ENCODE peak calls at places on chromosomes 13 and 19, in four cellular contexts. One of them, this sample, is unnamed. For H3K9me3, the result is how much of the 10 kb centered on the place peaks cover.

GRCh38 chr19:47618771-47619170 is 9.8 kb downstream of the BICRA start:
- DNase-seq in keratinocyte: no peak
- DNase-seq in fibroblast of lung: peak
- DNase-seq in BE2C: no peak
- DNase-seq in this sample: no peak

GRCh38 chr13:100721885-100722512 is 47.4 kb upstream of the TMTC4 start:
- DNase-seq in keratinocyte: no peak
- DNase-seq in fibroblast of lung: peak
- DNase-seq in BE2C: peak
- DNase-seq in this sample: peak

GRCh38 chr13:98941118-98941517 is 36.7 kb downstream of the DOCK9 start:
- DNase-seq in keratinocyte: no peak
- DNase-seq in fibroblast of lung: no peak
- DNase-seq in BE2C: no peak
- DNase-seq in this sample: no peak

GRCh38 chr19:19185853-19186728 is 5.9 kb downstream of the BORCS8 start:
- DNase-seq in keratinocyte: no peak
- DNase-seq in fibroblast of lung: peak
- DNase-seq in BE2C: peak
- DNase-seq in this sample: peak

GRCh38 chr13:42617262-42617661 is 43.3 kb downstream of the TNFSF11 start:
- DNase-seq in keratinocyte: no peak
- DNase-seq in fibroblast of lung: no peak
- DNase-seq in BE2C: no peak
- DNase-seq in this sample: no peak

GRCh38 chr19:5618591-5618990 is 4.0 kb downstream of the SAFB2 start:
- DNase-seq in keratinocyte: no peak
- DNase-seq in fibroblast of lung: no peak
- DNase-seq in BE2C: no peak
- DNase-seq in this sample: no peak

GRCh38 chr13:29301027-29301426 is 294.5 kb downstream of the SLC7A1 start:
- DNase-seq in keratinocyte: no peak
- DNase-seq in fibroblast of lung: no peak
- DNase-seq in BE2C: no peak
- DNase-seq in this sample: no peak

GRCh38 chr13:63737418-63737817 is 2321.8 kb upstream of the PCDH20 start:
- DNase-seq in keratinocyte: no peak
- DNase-seq in fibroblast of lung: no peak
- DNase-seq in BE2C: no peak
- DNase-seq in this sample: no peak

GRCh38 chr13:19713186-19713965 is 69.4 kb downstream of the PSPC1 start:
- DNase-seq in keratinocyte: no peak
- DNase-seq in fibroblast of lung: peak
- DNase-seq in BE2C: no peak
- DNase-seq in this sample: no peak

GRCh38 chr19:49681830-49682229 is 4.8 kb downstream of the PRMT1 start:
- DNase-seq in keratinocyte: no peak
- DNase-seq in fibroblast of lung: no peak
- DNase-seq in BE2C: no peak
- DNase-seq in this sample: no peak

GRCh38 chr19:38658462-38659306 is 11.2 kb downstream of the ACTN4 start:
- DNase-seq in keratinocyte: peak
- DNase-seq in fibroblast of lung: peak
- DNase-seq in BE2C: no peak
- DNase-seq in this sample: no peak

GRCh38 chr13:95924389-95924994 is 128.7 kb downstream of the UGGT2 start:
- DNase-seq in keratinocyte: peak
- DNase-seq in fibroblast of lung: peak
- DNase-seq in BE2C: no peak
- DNase-seq in this sample: no peak

DNA sequence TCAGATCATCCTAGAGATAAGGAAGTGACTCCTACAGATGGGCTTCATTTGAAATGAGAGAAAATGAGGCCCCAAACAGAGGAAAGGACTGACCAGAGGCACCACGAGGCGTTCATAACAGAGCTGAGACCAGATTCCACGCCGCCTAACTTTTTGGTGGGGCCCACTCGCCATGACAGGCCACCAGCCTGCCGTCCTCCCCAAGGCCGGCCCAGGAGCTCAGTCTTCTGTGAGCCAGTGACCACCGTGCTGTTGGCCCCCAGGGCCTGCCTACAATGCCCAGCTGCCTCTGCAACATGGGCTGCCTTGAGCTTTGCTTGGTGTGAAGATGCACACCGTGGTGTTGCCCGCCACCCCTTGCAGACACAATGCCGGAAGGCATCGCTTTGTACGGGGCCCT is 40.5 kb downstream of the TSHZ3 start:
- DNase-seq in keratinocyte: no peak
- DNase-seq in fibroblast of lung: no peak
- DNase-seq in BE2C: no peak
- DNase-seq in this sample: no peak
- H3K9me3 ChIP-seq in keratinocyte: under half
- H3K9me3 ChIP-seq in fibroblast of lung: under half
- H3K9me3 ChIP-seq in BE2C: under half
- H3K9me3 ChIP-seq in this sample: under half

GRCh38 chr19:40412866-40413265 is 312 bp downstream of the PRX start:
- DNase-seq in keratinocyte: no peak
- DNase-seq in fibroblast of lung: no peak
- DNase-seq in BE2C: no peak
- DNase-seq in this sample: no peak
- H3K4me3 ChIP-seq in keratinocyte: no peak
- H3K4me3 ChIP-seq in fibroblast of lung: no peak
- H3K4me3 ChIP-seq in BE2C: no peak
- H3K4me3 ChIP-seq in this sample: no peak

DNA sequence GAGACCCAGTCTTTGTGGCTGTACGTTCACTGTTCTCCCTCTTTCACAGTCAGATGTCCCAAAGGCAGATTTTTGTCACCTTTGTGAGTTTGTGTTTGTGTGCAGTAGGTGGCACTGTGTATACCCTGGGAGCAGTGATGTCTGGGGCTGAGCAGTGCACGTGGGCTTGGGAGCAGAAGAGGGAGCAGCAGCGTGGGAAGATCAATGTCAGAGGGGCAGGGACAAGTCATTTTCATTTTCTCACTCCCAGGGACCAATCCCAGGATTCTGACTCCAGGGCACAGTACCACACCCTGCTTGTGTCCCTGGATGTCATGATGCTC is 2.0 kb upstream of the PSG6 start:
- DNase-seq in keratinocyte: no peak
- DNase-seq in fibroblast of lung: no peak
- DNase-seq in BE2C: no peak
- DNase-seq in this sample: no peak
- H3K9me3 ChIP-seq in keratinocyte: under half
- H3K9me3 ChIP-seq in fibroblast of lung: under half
- H3K9me3 ChIP-seq in BE2C: under half
- H3K9me3 ChIP-seq in this sample: under half

DNA sequence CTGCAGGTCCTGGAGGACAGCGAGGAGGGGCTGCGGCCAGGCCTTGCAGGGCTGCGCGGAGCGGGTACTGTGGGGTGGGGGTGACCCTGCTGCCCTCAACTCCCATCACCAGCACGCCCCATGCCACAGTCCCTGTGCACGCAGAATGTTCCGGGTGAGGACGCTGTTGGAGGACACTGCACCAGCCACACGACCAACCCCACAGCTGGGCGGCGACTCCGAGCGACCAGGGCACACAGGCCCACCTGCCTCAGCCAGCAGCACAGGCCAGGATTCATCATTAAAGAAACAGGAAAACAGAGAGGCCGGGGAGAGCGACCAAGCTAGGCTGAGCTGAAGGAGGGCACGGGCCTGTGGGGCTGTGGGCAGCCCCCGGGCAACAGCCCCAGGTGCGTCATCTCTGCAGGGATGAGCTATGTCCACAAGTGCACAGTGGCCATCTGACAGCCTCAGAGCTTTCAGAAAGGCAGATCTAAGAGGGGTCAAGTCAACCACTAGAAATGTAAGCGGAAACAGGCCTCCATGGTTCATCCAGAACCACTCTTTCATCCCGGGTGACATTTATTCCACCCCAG is 1.6 kb downstream of the GAS6 start:
- DNase-seq in keratinocyte: no peak
- DNase-seq in fibroblast of lung: no peak
- DNase-seq in BE2C: no peak
- DNase-seq in this sample: no peak
- H3K4me3 ChIP-seq in keratinocyte: peak
- H3K4me3 ChIP-seq in fibroblast of lung: peak
- H3K4me3 ChIP-seq in BE2C: no peak
- H3K4me3 ChIP-seq in this sample: no peak

This sample was measured in WERI-Rb-1.